ENCODE peak calls at places on chromosome 20, in eight cellular contexts. L is caudate nucleus; D is mucosa of gallbladder; X is stimulated activated CD4-positive, alpha-beta T cell treated with anti-CD3 and anti-CD28 coated beads, Interleukin-12 subunit alpha, Interleukin-12 subunit beta, amount 100 ng/mL, for 4 hours; R is activated CD4-positive, alpha-beta T cell treated with anti-CD3 and anti-CD28 coated beads, Interleukin-2, amount 50 U/mL, for 48 hours; T is tibial artery; N is Peyer's patch; J is ELR. C is an unnamed sample.

GRCh38 chr20:16220826-16221225 is 352.4 kb downstream of the KIF16B start:
- DNase-seq in T (no peak), D (no peak), J (no peak), N (no peak), X (no peak), L (no peak), R (no peak), C (no peak)

GRCh38 chr20:33964431-33964830 is 29.3 kb upstream of the RALY start:
- DNase-seq in T (no peak), N (no peak), X (no peak), D (no peak), R (no peak), J (no peak), L (no peak), C (no peak)

GRCh38 chr20:3673551-3674070 is 8.2 kb downstream of the ADAM33 start:
- DNase-seq in X (no peak), J (no peak), R (no peak), D (no peak), N (no peak), L (no peak), T (no peak), C (no peak)

GRCh38 chr20:50958733-50959542 is at the start of gene MOCS3:
- DNase-seq in T (peak), D (peak), J (peak), R (peak), N (peak), L (peak), X (peak), C (peak)

GRCh38 chr20:3172933-3173581 is at the start of gene LZTS3:
- DNase-seq in T (peak), N (peak), X (peak), R (peak), J (peak), D (peak), L (peak), C (peak)

GRCh38 chr20:40728470-40728869 is 39.4 kb upstream of the MAFB start:
- DNase-seq in X (no peak), N (no peak), T (no peak), R (no peak), D (no peak), L (no peak), J (peak), C (peak)

GRCh38 chr20:59810376-59811187 is 122.9 kb downstream of the SYCP2 start:
- DNase-seq in T (no peak), N (no peak), D (peak), L (peak), J (no peak), X (no peak), R (no peak), C (no peak)

GRCh38 chr20:5719861-5720401 is 30.3 kb upstream of the SHLD1 start:
- DNase-seq in R (no peak), T (no peak), L (no peak), D (no peak), X (no peak), N (no peak), J (peak), C (peak)

GRCh38 chr20:20216941-20217340 is 151.0 kb upstream of the INSM1 start:
- DNase-seq in J (no peak), N (no peak), D (no peak), X (no peak), T (no peak), L (no peak), R (no peak), C (no peak)

GRCh38 chr20:38032585-38033329 is 499 bp downstream of the TTI1 start:
- DNase-seq in X (peak), J (no peak), R (peak), L (no peak), D (no peak), N (no peak), T (no peak), C (no peak)

GRCh38 chr20:42587427-42587826 is 602.3 kb downstream of the PTPRT start:
- DNase-seq in N (no peak), D (no peak), J (no peak), R (no peak), L (no peak), T (no peak), X (no peak), C (no peak)

GRCh38 chr20:47795214-47795667 is 10.0 kb upstream of the SULF2 start:
- DNase-seq in J (peak), T (peak), R (no peak), X (no peak), D (peak), N (no peak), L (no peak), C (peak)

GRCh38 chr20:57769756-57770155 is 59.9 kb upstream of the PMEPA1 start:
- DNase-seq in R (no peak), T (peak), X (no peak), D (no peak), N (no peak), J (no peak), L (no peak), C (peak)

GRCh38 chr20:60960500-60960899 is 291.6 kb upstream of the CDH4 start:
- DNase-seq in N (no peak), T (no peak), D (no peak), L (no peak), X (no peak), J (no peak), R (no peak), C (no peak)

GRCh38 chr20:13784893-13785715 is at the start of the genes ESF1 and NDUFAF5:
- DNase-seq in L (peak), T (peak), J (peak), X (peak), R (peak), D (peak), N (peak), C (peak)

GRCh38 chr20:24663496-24663895 is 194.1 kb downstream of the SYNDIG1 start:
- DNase-seq in D (no peak), J (no peak), N (peak), R (no peak), T (peak), X (no peak), L (no peak), C (no peak)

GRCh38 chr20:20201124-20201523 is 148.8 kb downstream of the CFAP61 start:
- DNase-seq in R (no peak), J (no peak), L (peak), T (no peak), X (no peak), D (no peak), N (no peak), C (no peak)

GRCh38 chr20:63740070-63740500 is 509 bp downstream of the SLC2A4RG start:
- DNase-seq in N (peak), D (peak), R (peak), L (no peak), J (peak), X (no peak), T (peak), C (peak)

GRCh38 chr20:59571591-59572314 is 32.6 kb upstream of the PHACTR3 start:
- DNase-seq in J (peak), T (peak), L (peak), R (peak), X (peak), D (peak), N (peak), C (peak)

GRCh38 chr20:5033566-5033965 is 32.3 kb upstream of the SLC23A2 start:
- DNase-seq in D (no peak), N (no peak), J (no peak), R (no peak), X (no peak), L (no peak), T (no peak), C (peak)

GRCh38 chr20:32560482-32560988 is 24.6 kb downstream of the NOL4L start:
- DNase-seq in L (no peak), N (no peak), T (no peak), D (no peak), X (no peak), J (no peak), R (no peak), C (no peak)

GRCh38 chr20:17014217-17014616 is 212.6 kb upstream of the PCSK2 start:
- DNase-seq in L (peak), N (no peak), D (no peak), X (no peak), R (no peak), J (no peak), T (no peak), C (no peak)

GRCh38 chr20:58722379-58722778 is 29.8 kb downstream of the NPEPL1 start:
- DNase-seq in T (no peak), J (no peak), N (no peak), L (no peak), X (no peak), R (no peak), D (no peak), C (no peak)

GRCh38 chr20:43532416-43533055 is 25.0 kb downstream of the L3MBTL1 start:
- DNase-seq in R (no peak), N (no peak), D (no peak), T (no peak), X (no peak), J (no peak), L (no peak), C (no peak)

GRCh38 chr20:10249048-10249770 is 30.6 kb downstream of the SNAP25 start:
- DNase-seq in D (no peak), N (no peak), R (no peak), X (no peak), T (no peak), L (no peak), J (no peak), C (peak)

GRCh38 chr20:51729771-51730170 is 38.4 kb downstream of the ATP9A start:
- DNase-seq in X (no peak), R (no peak), T (no peak), D (no peak), J (no peak), N (no peak), L (no peak), C (no peak)

GRCh38 chr20:21159658-21160380 is 33.9 kb downstream of the KIZ start:
- DNase-seq in N (no peak), L (no peak), T (no peak), D (no peak), X (no peak), R (no peak), J (no peak), C (no peak)

GRCh38 chr20:48732081-48732829 is 95.5 kb downstream of the PREX1 start:
- DNase-seq in J (no peak), X (no peak), T (no peak), L (peak), D (no peak), R (no peak), N (no peak), C (no peak)